ENCODE peak calls at places on chromosome 21, in four cellular contexts. One of them, this sample, is unnamed.

GRCh38 chr21:40053007-40053406 is 185.8 kb downstream of the PCP4 start:
- DNase-seq in AG10803: peak; percentile 59
- DNase-seq in fibroblast of pulmonary artery: no peak
- DNase-seq in ovary: no peak
- DNase-seq in this sample: no peak

GRCh38 chr21:25457411-25457810 is 149.9 kb downstream of the MRPL39 start:
- DNase-seq in AG10803: peak; percentile 31
- DNase-seq in fibroblast of pulmonary artery: peak; percentile 64
- DNase-seq in ovary: no peak
- DNase-seq in this sample: peak; percentile 87

GRCh38 chr21:31505975-31506374 is 153.5 kb upstream of the SOD1 start:
- DNase-seq in AG10803: no peak
- DNase-seq in fibroblast of pulmonary artery: no peak
- DNase-seq in ovary: no peak
- DNase-seq in this sample: no peak

GRCh38 chr21:34996304-34997081 is 52.6 kb downstream of the RUNX1 start:
- DNase-seq in AG10803: peak; percentile 83
- DNase-seq in fibroblast of pulmonary artery: peak; percentile 81
- DNase-seq in ovary: no peak
- DNase-seq in this sample: no peak

GRCh38 chr21:36551731-36552457 is 72.0 kb upstream of the CLDN14 start:
- DNase-seq in AG10803: peak; percentile 94
- DNase-seq in fibroblast of pulmonary artery: peak; percentile 67
- DNase-seq in ovary: no peak
- DNase-seq in this sample: no peak

GRCh38 chr21:20999567-21000169 is 1.5 kb downstream of the NCAM2 start:
- DNase-seq in AG10803: peak; percentile 38
- DNase-seq in fibroblast of pulmonary artery: peak; percentile 71
- DNase-seq in ovary: no peak
- DNase-seq in this sample: peak; percentile 34

GRCh38 chr21:42061195-42061865 is 9.8 kb upstream of the UMODL1 start:
- DNase-seq in AG10803: no peak
- DNase-seq in fibroblast of pulmonary artery: no peak
- DNase-seq in ovary: no peak
- DNase-seq in this sample: peak; percentile 93

GRCh38 chr21:42262826-42263225 is 43.9 kb downstream of the ABCG1 start:
- DNase-seq in AG10803: no peak
- DNase-seq in fibroblast of pulmonary artery: peak; percentile 59
- DNase-seq in ovary: peak; percentile 48
- DNase-seq in this sample: no peak

GRCh38 chr21:35528109-35529042 is 479.3 kb upstream of the RUNX1 start:
- DNase-seq in AG10803: no peak
- DNase-seq in fibroblast of pulmonary artery: peak; percentile 29
- DNase-seq in ovary: peak; percentile 45
- DNase-seq in this sample: peak; percentile 55

GRCh38 chr21:25607151-25607811 is at the start of gene MRPL39:
- DNase-seq in AG10803: peak; percentile 85
- DNase-seq in fibroblast of pulmonary artery: peak; percentile 91
- DNase-seq in ovary: peak; percentile 88
- DNase-seq in this sample: peak; percentile 95

GRCh38 chr21:36847189-36847588 is 119.3 kb downstream of the HLCS start:
- DNase-seq in AG10803: peak; percentile 80
- DNase-seq in fibroblast of pulmonary artery: peak; percentile 69
- DNase-seq in ovary: no peak
- DNase-seq in this sample: no peak

GRCh38 chr21:42315296-42315891 is at the start of gene TFF3:
- DNase-seq in AG10803: no peak
- DNase-seq in fibroblast of pulmonary artery: no peak
- DNase-seq in ovary: no peak
- DNase-seq in this sample: no peak

GRCh38 chr21:41956926-41957729 is 3.3 kb upstream of the C2CD2 start:
- DNase-seq in AG10803: peak; percentile 79
- DNase-seq in fibroblast of pulmonary artery: peak; percentile 68
- DNase-seq in ovary: peak; percentile 81
- DNase-seq in this sample: no peak

GRCh38 chr21:42440187-42440792 is 36.6 kb downstream of the UBASH3A start:
- DNase-seq in AG10803: no peak
- DNase-seq in fibroblast of pulmonary artery: no peak
- DNase-seq in ovary: no peak
- DNase-seq in this sample: peak; percentile 89

GRCh38 chr21:27764056-27764455 is 797.2 kb upstream of the ADAMTS5 start:
- DNase-seq in AG10803: peak; percentile 60
- DNase-seq in fibroblast of pulmonary artery: no peak
- DNase-seq in ovary: no peak
- DNase-seq in this sample: no peak

GRCh38 chr21:34640858-34641257 is 25.9 kb upstream of the RCAN1 start:
- DNase-seq in AG10803: peak; percentile 75
- DNase-seq in fibroblast of pulmonary artery: peak; percentile 64
- DNase-seq in ovary: no peak
- DNase-seq in this sample: no peak

GRCh38 chr21:43211085-43212071 is 42.6 kb downstream of the CRYAA start:
- DNase-seq in AG10803: no peak
- DNase-seq in fibroblast of pulmonary artery: peak; percentile 7
- DNase-seq in ovary: peak; percentile 50
- DNase-seq in this sample: peak; percentile 25

GRCh38 chr21:33121715-33122475 is 52.0 kb downstream of the OLIG1 start:
- DNase-seq in AG10803: peak; percentile 9
- DNase-seq in fibroblast of pulmonary artery: peak; percentile 25
- DNase-seq in ovary: no peak
- DNase-seq in this sample: peak; percentile 61

GRCh38 chr21:30444204-30444603 is 4.1 kb downstream of the KRTAP15-1 start:
- DNase-seq in AG10803: no peak
- DNase-seq in fibroblast of pulmonary artery: no peak
- DNase-seq in ovary: no peak
- DNase-seq in this sample: no peak
- TF ChIP-seq CTCF in AG10803: no peak
- TF ChIP-seq CTCF in fibroblast of pulmonary artery: no peak
- TF ChIP-seq CTCF in ovary: no peak
- TF ChIP-seq CTCF in this sample: no peak

GRCh38 chr21:16304700-16305099 is 574.9 kb downstream of the USP25 start:
- DNase-seq in AG10803: no peak
- DNase-seq in fibroblast of pulmonary artery: no peak
- DNase-seq in ovary: no peak
- DNase-seq in this sample: no peak
- H3K4me3 ChIP-seq in AG10803: no peak overlapping the region
- H3K4me3 ChIP-seq in fibroblast of pulmonary artery: no peak overlapping the region
- H3K4me3 ChIP-seq in ovary: peak overlapping the region; percentile 14
- H3K4me3 ChIP-seq in this sample: no peak overlapping the region

GRCh38 chr21:37917612-37918011 is 1.4 kb upstream of the KCNJ6 start:
- DNase-seq in AG10803: peak; percentile 22
- DNase-seq in fibroblast of pulmonary artery: peak; percentile 59
- DNase-seq in ovary: no peak
- DNase-seq in this sample: no peak

GRCh38 chr21:37915516-37915915 is 741 bp downstream of the KCNJ6 start:
- DNase-seq in AG10803: peak; percentile 50
- DNase-seq in fibroblast of pulmonary artery: no peak
- DNase-seq in ovary: no peak
- DNase-seq in this sample: no peak

GRCh38 chr21:37914211-37914900 is 1.9 kb downstream of the KCNJ6 start:
- DNase-seq in AG10803: peak; percentile 5
- DNase-seq in fibroblast of pulmonary artery: peak; percentile 15
- DNase-seq in ovary: no peak
- DNase-seq in this sample: peak; percentile 5

GRCh38 chr21:37915941-37916794 is at the start of gene KCNJ6:
- DNase-seq in AG10803: peak; percentile 53
- DNase-seq in fibroblast of pulmonary artery: peak; percentile 45
- DNase-seq in ovary: no peak
- DNase-seq in this sample: no peak

DNA sequence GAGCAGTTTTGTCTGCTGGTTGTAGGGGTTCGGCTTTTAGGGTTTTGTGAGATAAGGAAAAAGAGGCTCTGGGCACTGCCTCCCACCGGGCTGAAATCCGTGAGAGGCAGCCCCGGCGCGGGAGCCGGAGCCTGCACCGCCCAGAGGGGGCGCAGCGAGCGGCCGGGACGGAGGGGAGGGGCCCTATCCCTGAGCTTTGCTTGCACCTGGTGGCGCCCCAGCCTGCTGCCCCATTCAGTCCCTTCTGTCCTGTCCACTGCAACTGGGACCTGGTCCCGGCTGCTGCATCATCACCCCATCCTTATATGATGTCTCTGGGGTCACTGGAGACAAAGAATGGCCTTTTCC is 512 bp upstream of the KCNJ6 start:
- DNase-seq in AG10803: no peak
- DNase-seq in fibroblast of pulmonary artery: no peak
- DNase-seq in ovary: no peak
- DNase-seq in this sample: no peak
- TF ChIP-seq CTCF in AG10803: peak; percentile 14
- TF ChIP-seq CTCF in fibroblast of pulmonary artery: no peak
- TF ChIP-seq CTCF in ovary: no peak
- TF ChIP-seq CTCF in this sample: no peak

GRCh38 chr21:45972716-45973474 is 8.7 kb upstream of the COL6A1 start:
- DNase-seq in AG10803: peak; percentile 92
- DNase-seq in fibroblast of pulmonary artery: peak; percentile 96
- DNase-seq in ovary: peak; percentile 96
- DNase-seq in this sample: no peak

GRCh38 chr21:45973475-45974072 is 8.0 kb upstream of the COL6A1 start:
- DNase-seq in AG10803: peak; percentile 82
- DNase-seq in fibroblast of pulmonary artery: peak; percentile 90
- DNase-seq in ovary: peak; percentile 93
- DNase-seq in this sample: peak; percentile 68

GRCh38 chr21:45971487-45972352 is 9.8 kb upstream of the COL6A1 start:
- DNase-seq in AG10803: peak; percentile 94
- DNase-seq in fibroblast of pulmonary artery: peak; percentile 71
- DNase-seq in ovary: peak; percentile 66
- DNase-seq in this sample: no peak

GRCh38 chr21:45970674-45971486 is 10.7 kb upstream of the COL6A1 start:
- DNase-seq in AG10803: no peak
- DNase-seq in fibroblast of pulmonary artery: peak; percentile 62
- DNase-seq in ovary: peak; percentile 86
- DNase-seq in this sample: no peak

DNA sequence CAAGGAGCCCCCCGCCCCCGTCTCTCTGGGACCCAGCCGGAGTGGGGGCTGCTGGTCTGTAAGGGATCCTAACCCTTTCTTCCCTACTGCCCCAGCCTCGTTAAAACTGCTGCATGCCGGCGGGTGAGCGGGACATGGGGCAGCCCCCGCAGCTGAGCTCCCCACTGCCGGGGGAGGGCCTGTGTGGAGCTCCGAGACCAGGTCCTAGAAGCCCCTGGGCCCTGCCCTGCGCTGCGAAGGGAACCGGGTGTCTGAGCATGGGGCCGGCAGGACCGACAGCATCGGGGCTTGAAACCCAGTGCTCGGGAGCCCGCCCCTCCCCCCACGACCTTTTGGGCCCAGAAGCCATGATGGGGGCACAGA is 9.2 kb upstream of the COL6A1 start:
- DNase-seq in AG10803: no peak
- DNase-seq in fibroblast of pulmonary artery: no peak
- DNase-seq in ovary: peak; percentile 81
- DNase-seq in this sample: no peak
- H3K4me3 ChIP-seq in AG10803: peak overlapping the region; percentile 56
- H3K4me3 ChIP-seq in fibroblast of pulmonary artery: no peak overlapping the region
- H3K4me3 ChIP-seq in ovary: peak overlapping the region; percentile 59
- H3K4me3 ChIP-seq in this sample: no peak overlapping the region

GRCh38 chr21:44297525-44298290 is 2.1 kb upstream of the PFKL start:
- DNase-seq in AG10803: peak; percentile 76
- DNase-seq in fibroblast of pulmonary artery: peak; percentile 86
- DNase-seq in ovary: peak; percentile 83
- DNase-seq in this sample: peak; percentile 91
- TF ChIP-seq CTCF in AG10803: peak; percentile 88
- TF ChIP-seq CTCF in fibroblast of pulmonary artery: peak; percentile 78
- TF ChIP-seq CTCF in ovary: peak; percentile 45
- TF ChIP-seq CTCF in this sample: peak; percentile 85

GRCh38 chr21:15054606-15055239 is 10.1 kb downstream of the NRIP1 start:
- DNase-seq in AG10803: no peak
- DNase-seq in fibroblast of pulmonary artery: no peak
- DNase-seq in ovary: no peak
- DNase-seq in this sample: no peak

GRCh38 chr21:15053531-15053930 is 11.3 kb downstream of the NRIP1 start:
- DNase-seq in AG10803: no peak
- DNase-seq in fibroblast of pulmonary artery: no peak
- DNase-seq in ovary: no peak
- DNase-seq in this sample: no peak

GRCh38 chr21:15054089-15054488 is 10.7 kb downstream of the NRIP1 start:
- DNase-seq in AG10803: no peak
- DNase-seq in fibroblast of pulmonary artery: no peak
- DNase-seq in ovary: no peak
- DNase-seq in this sample: no peak

GRCh38 chr21:15051652-15052554 is 12.9 kb downstream of the NRIP1 start:
- DNase-seq in AG10803: no peak
- DNase-seq in fibroblast of pulmonary artery: no peak
- DNase-seq in ovary: no peak
- DNase-seq in this sample: peak; percentile 18

DNA sequence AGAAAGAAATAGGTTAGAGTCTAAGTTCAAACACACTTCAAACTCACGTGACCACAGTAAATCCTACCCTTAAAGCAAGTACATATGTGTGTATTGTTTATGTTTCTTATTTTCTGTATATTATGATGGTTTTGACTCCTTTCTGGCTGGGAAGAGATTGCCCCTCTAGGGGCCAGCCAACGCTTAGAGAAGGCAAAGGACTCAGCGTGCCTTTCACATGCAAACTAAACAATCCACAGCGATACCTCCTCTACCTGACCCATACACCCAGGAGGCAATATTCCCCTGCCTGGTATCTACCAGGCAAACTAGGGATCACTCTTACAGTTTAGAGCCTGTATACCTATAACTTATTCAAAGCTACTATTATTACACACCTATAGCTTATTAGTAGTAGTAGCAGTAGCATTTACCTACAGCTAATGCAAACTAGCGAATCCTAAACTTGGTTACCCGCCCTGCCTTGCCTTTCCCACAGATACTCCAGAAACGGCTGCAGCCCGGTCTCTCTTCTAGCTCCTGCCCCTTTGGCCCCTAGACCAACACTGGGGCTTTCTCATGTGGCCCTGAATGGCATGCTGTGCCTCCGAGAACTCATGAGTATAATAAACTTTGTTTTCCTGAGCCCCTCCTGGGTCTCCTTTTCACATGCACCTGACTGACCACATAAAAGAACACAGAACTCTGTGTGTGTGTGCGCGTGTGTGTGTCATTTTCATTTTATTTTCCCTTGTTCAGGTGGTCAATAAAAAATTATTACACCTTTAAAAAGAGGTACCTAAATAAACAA is 14.0 kb downstream of the NRIP1 start:
- DNase-seq in AG10803: no peak
- DNase-seq in fibroblast of pulmonary artery: no peak
- DNase-seq in ovary: no peak
- DNase-seq in this sample: no peak
- H3K4me3 ChIP-seq in AG10803: no peak overlapping the region
- H3K4me3 ChIP-seq in fibroblast of pulmonary artery: no peak overlapping the region
- H3K4me3 ChIP-seq in ovary: no peak overlapping the region
- H3K4me3 ChIP-seq in this sample: no peak overlapping the region

This sample was measured in GM12865.